ENCODE peak calls at places on chromosome 19, in nine cellular contexts. H is fibroblast of lung; Y is cardiac fibroblast; R is heart right ventricle; I is heart left ventricle; F is GM12864; Q is AG10803; O is CD8-positive, alpha-beta memory T cell; W is foreskin fibroblast. A is an unnamed sample.

GRCh38 chr19:31436121-31436776 is 87.0 kb upstream of the TSHZ3 start:
- DNase-seq in H (no peak), Y (peak), R (no peak), I (no peak), F (no peak), Q (peak), O (no peak), W (peak), A (no peak)

GRCh38 chr19:47110521-47111080 is 3.0 kb downstream of the ZC3H4 start:
- DNase-seq in H (no peak), Y (no peak), R (no peak), I (no peak), F (no peak), Q (no peak), O (no peak), W (no peak), A (no peak)

GRCh38 chr19:6273701-6274601 is 5.8 kb downstream of the MLLT1 start:
- DNase-seq in H (peak), Y (peak), R (peak), I (peak), F (no peak), Q (peak), O (no peak), W (peak), A (peak)

GRCh38 chr19:3545669-3546034 is 6.7 kb downstream of the TEKTIP1 start:
- DNase-seq in H (no peak), Y (no peak), R (no peak), I (no peak), F (no peak), Q (no peak), O (no peak), W (no peak), A (no peak)

GRCh38 chr19:12806242-12807131 is at the start of gene RNASEH2A:
- DNase-seq in H (peak), Y (peak), R (peak), I (peak), F (peak), Q (peak), O (peak), W (peak), A (peak)

GRCh38 chr19:42122691-42123607 is 9.3 kb downstream of the POU2F2 start:
- DNase-seq in H (no peak), Y (peak), R (no peak), I (no peak), F (no peak), Q (no peak), O (no peak), W (peak), A (no peak)

GRCh38 chr19:47471733-47472457 is at the start of gene SLC8A2:
- DNase-seq in H (peak), Y (peak), R (peak), I (peak), F (no peak), Q (peak), O (peak), W (peak), A (peak)

GRCh38 chr19:13181747-13182388 is 31.7 kb downstream of the IER2 start:
- DNase-seq in H (peak), Y (peak), R (peak), I (peak), F (no peak), Q (peak), O (peak), W (peak), A (peak)

GRCh38 chr19:412356-413355 is 3.7 kb upstream of the C2CD4C start:
- DNase-seq in H (no peak), Y (no peak), R (no peak), I (no peak), F (no peak), Q (no peak), O (no peak), W (peak), A (no peak)

GRCh38 chr19:34136127-34136526 is 36.2 kb upstream of the LSM14A start:
- DNase-seq in H (no peak), Y (no peak), R (no peak), I (no peak), F (no peak), Q (no peak), O (no peak), W (no peak), A (no peak)

DNA sequence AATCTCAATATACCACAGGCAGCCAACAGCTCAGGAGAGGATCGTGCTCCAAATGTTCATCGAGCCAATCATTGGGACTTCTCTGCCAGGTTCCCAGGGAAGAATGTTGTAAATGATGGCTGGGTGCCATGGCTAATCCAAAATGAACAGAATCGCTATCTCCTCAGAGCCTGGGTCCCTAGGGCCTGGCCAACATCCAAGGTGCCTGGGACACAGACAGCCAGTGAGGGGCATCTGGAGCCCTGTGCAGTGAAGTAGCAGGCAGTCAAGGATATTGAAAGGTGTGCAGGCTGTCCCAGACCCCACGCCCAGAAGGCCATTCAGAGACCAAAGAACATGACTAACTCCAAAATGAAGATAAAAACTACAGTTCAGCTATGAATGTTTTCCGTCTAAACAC is 37.7 kb downstream of the BRD4 start:
- DNase-seq in H (no peak), Y (no peak), R (peak), I (peak), F (no peak), Q (peak), O (no peak), W (peak), A (no peak)
- H3K4me3 ChIP-seq in H (no peak), Y (no peak), R (no peak), I (no peak), F (no peak), Q (no peak), O (no peak), W (no peak), A (no peak)

DNA sequence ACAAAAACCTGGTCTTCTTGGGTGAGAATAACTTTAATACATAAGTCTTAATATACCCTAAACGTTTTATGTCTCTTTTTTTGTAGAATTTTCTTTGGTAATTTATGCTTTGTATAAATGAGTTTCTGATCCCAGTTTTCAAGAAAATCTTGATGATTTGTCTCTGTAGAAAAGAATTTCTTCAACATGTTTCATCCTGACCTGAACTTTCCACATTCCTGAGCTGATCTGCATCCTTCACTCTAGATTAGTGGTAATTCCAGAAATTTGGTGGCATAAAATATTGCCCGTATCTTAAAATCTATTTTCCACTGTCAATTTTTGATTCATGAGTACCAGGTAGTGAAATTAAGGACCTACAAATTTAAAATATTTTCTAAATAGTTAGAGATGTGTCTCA is 16.3 kb downstream of the ZNF714 start:
- DNase-seq in H (no peak), Y (no peak), R (no peak), I (no peak), F (no peak), Q (no peak), O (no peak), W (no peak), A (no peak)
- H3K4me3 ChIP-seq in H (no peak), Y (no peak), R (no peak), I (no peak), F (no peak), Q (no peak), O (no peak), W (no peak), A (no peak)

DNA sequence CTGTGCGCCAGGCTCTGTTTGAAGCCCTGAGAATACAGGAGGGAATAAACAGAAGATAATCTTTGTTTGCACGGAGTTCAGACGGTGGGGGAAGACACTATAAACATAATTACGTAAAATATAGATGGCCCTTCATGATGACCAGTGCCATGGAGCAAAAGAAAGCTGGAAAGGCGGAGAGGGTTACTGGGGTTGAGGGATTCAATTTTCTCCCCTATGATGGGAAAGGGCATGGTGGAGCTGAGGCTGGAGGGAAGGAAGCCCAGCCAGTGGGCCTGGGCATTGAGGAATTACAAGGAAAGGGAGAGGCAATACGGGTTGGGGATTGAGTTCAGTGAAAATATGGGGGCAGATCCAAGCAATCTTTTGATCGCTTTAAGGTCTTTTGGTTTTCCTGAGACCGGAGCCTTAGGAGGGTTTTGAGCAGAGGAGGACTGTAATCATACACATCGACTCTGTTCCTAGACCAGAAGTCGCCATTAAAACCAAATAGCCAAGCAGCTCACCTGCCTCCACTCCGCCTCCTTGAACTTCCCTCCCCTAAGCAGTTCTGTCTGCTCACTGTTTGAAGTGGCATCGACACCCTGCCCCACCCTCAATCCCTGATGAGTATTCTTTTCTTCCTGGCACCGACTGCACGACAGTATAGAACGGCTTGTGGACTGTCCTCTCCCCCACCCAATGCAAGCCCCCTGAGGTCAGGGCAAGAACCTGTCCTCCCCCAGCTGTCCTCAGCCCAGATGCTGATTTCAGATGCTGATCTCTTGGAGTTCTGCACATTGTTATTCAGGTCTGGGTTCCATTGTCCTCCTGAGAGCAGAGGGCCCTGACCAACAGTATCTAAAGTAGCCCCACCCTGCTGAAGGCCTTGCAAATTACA is 813 bp upstream of the ZNF296 start:
- DNase-seq in H (no peak), Y (no peak), R (no peak), I (no peak), F (no peak), Q (no peak), O (no peak), W (no peak), A (no peak)
- H3K4me3 ChIP-seq in H (no peak), Y (peak), R (peak), I (peak), F (peak), Q (peak), O (peak), W (peak), A (no peak)

GRCh38 chr19:19860756-19861390 is 4.8 kb upstream of the ZNF253 start:
- DNase-seq in H (no peak), Y (no peak), R (peak), I (no peak), F (no peak), Q (no peak), O (no peak), W (no peak), A (no peak)
- H3K4me3 ChIP-seq in H (no peak), Y (no peak), R (peak), I (no peak), F (no peak), Q (no peak), O (peak), W (no peak), A (no peak)

GRCh38 chr19:2227415-2228156 is 8.5 kb downstream of the PLEKHJ1 start:
- DNase-seq in H (no peak), Y (no peak), R (no peak), I (no peak), F (peak), Q (no peak), O (no peak), W (no peak), A (no peak)
- H3K4me3 ChIP-seq in H (no peak), Y (no peak), R (no peak), I (no peak), F (no peak), Q (no peak), O (no peak), W (no peak), A (no peak)

A was measured in ovary.